ENCODE peak calls at places on chromosomes 11 and 22, in six cellular contexts. One of them, this sample, is unnamed. For H3K4me1, the result is how much of the 10 kb centered on the place peaks cover.

GRCh38 chr11:64268687-64269379 is 15.6 kb downstream of the BAD start:
- DNase-seq in PC-3: peak
- DNase-seq in H9: peak
- DNase-seq in SK-N-SH: peak
- DNase-seq in mammary epithelial cell: peak
- DNase-seq in fibroblast of lung: peak
- DNase-seq in this sample: peak

GRCh38 chr11:48109046-48109666 is 107.5 kb upstream of the OR4B1 start:
- DNase-seq in PC-3: peak
- DNase-seq in H9: no peak
- DNase-seq in SK-N-SH: no peak
- DNase-seq in mammary epithelial cell: peak
- DNase-seq in fibroblast of lung: peak
- DNase-seq in this sample: no peak

GRCh38 chr11:23976776-23977380 is 520.0 kb upstream of the LUZP2 start:
- DNase-seq in PC-3: no peak
- DNase-seq in H9: no peak
- DNase-seq in SK-N-SH: no peak
- DNase-seq in mammary epithelial cell: no peak
- DNase-seq in fibroblast of lung: peak
- DNase-seq in this sample: no peak

GRCh38 chr11:120185678-120186407 is 25.0 kb upstream of the OAF start:
- DNase-seq in PC-3: no peak
- DNase-seq in H9: peak
- DNase-seq in SK-N-SH: peak
- DNase-seq in mammary epithelial cell: no peak
- DNase-seq in fibroblast of lung: no peak
- DNase-seq in this sample: peak

GRCh38 chr11:72924568-72925190 is 110.5 kb downstream of the ATG16L2 start:
- DNase-seq in PC-3: peak
- DNase-seq in H9: no peak
- DNase-seq in SK-N-SH: peak
- DNase-seq in mammary epithelial cell: peak
- DNase-seq in fibroblast of lung: peak
- DNase-seq in this sample: no peak

GRCh38 chr11:27696961-27697360 is 3.3 kb downstream of the BDNF start:
- DNase-seq in PC-3: no peak
- DNase-seq in H9: no peak
- DNase-seq in SK-N-SH: no peak
- DNase-seq in mammary epithelial cell: no peak
- DNase-seq in fibroblast of lung: peak
- DNase-seq in this sample: no peak

GRCh38 chr11:121672630-121673487 is 220.1 kb upstream of the SORL1-AS1 start:
- DNase-seq in PC-3: no peak
- DNase-seq in H9: no peak
- DNase-seq in SK-N-SH: peak
- DNase-seq in mammary epithelial cell: no peak
- DNase-seq in fibroblast of lung: peak
- DNase-seq in this sample: no peak

GRCh38 chr22:36577019-36577418 is 48.1 kb upstream of the EIF3D start:
- DNase-seq in PC-3: peak
- DNase-seq in H9: no peak
- DNase-seq in SK-N-SH: no peak
- DNase-seq in mammary epithelial cell: peak
- DNase-seq in fibroblast of lung: peak
- DNase-seq in this sample: no peak

GRCh38 chr11:68436985-68437926 is 23.3 kb upstream of the PPP6R3 start:
- DNase-seq in PC-3: peak
- DNase-seq in H9: no peak
- DNase-seq in SK-N-SH: no peak
- DNase-seq in mammary epithelial cell: peak
- DNase-seq in fibroblast of lung: peak
- DNase-seq in this sample: no peak

GRCh38 chr11:992577-992976 is 43.9 kb downstream of the MUC6 start:
- DNase-seq in PC-3: no peak
- DNase-seq in H9: no peak
- DNase-seq in SK-N-SH: no peak
- DNase-seq in mammary epithelial cell: no peak
- DNase-seq in fibroblast of lung: no peak
- DNase-seq in this sample: no peak

GRCh38 chr11:104339383-104339831 is 175.5 kb upstream of the PDGFD start:
- DNase-seq in PC-3: no peak
- DNase-seq in H9: no peak
- DNase-seq in SK-N-SH: no peak
- DNase-seq in mammary epithelial cell: no peak
- DNase-seq in fibroblast of lung: no peak
- DNase-seq in this sample: no peak

GRCh38 chr11:34356130-34356529 is 1.7 kb downstream of the ABTB2 start:
- DNase-seq in PC-3: no peak
- DNase-seq in H9: peak
- DNase-seq in SK-N-SH: no peak
- DNase-seq in mammary epithelial cell: peak
- DNase-seq in fibroblast of lung: no peak
- DNase-seq in this sample: no peak

DNA sequence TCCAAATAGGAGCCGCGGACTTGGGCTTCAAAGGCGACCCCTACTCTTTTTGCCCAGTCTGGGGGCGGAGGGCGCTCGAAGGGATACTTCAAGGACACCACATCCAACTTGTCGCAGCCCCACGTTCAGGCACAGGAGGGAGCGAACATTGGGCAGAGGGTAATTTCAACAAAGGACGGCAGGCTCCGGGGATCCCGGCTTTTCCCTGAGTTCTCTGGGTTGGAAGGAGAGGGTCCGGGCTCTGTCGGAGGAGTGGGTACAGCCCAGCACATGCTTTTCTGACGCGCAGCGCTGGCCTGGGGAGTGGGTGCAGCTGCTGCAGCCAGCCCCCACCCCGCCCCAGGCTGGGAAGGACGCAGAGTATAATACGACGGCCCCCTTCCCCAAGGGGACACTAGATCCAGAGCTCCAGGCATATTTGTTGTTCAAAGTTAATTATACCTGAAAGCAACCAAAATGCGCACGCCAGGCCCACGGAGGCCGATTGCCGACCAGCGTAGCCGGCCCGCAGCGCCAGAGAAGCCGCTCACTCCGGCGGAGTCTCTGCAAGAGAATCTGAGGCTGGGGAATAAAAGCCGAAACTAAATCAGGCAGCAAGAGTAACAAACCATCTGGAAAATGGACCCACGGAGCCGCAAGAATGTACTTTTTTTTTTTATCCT is 13.8 kb upstream of the PAX6 start:
- DNase-seq in PC-3: no peak
- DNase-seq in H9: no peak
- DNase-seq in SK-N-SH: peak
- DNase-seq in mammary epithelial cell: no peak
- DNase-seq in fibroblast of lung: no peak
- DNase-seq in this sample: no peak
- H3K9ac ChIP-seq in PC-3: no peak
- H3K9ac ChIP-seq in H9: no peak
- H3K9ac ChIP-seq in SK-N-SH: no peak
- H3K9ac ChIP-seq in mammary epithelial cell: no peak
- H3K9ac ChIP-seq in fibroblast of lung: no peak
- H3K9ac ChIP-seq in this sample: no peak

GRCh38 chr22:21857501-21857914 is 9.9 kb downstream of the MAPK1 start:
- DNase-seq in PC-3: no peak
- DNase-seq in H9: no peak
- DNase-seq in SK-N-SH: no peak
- DNase-seq in mammary epithelial cell: no peak
- DNase-seq in fibroblast of lung: no peak
- DNase-seq in this sample: no peak
- H3K4me1 ChIP-seq in PC-3: under half
- H3K4me1 ChIP-seq in H9: under half
- H3K4me1 ChIP-seq in SK-N-SH: under half
- H3K4me1 ChIP-seq in mammary epithelial cell: under half
- H3K4me1 ChIP-seq in fibroblast of lung: under half
- H3K4me1 ChIP-seq in this sample: under half

DNA sequence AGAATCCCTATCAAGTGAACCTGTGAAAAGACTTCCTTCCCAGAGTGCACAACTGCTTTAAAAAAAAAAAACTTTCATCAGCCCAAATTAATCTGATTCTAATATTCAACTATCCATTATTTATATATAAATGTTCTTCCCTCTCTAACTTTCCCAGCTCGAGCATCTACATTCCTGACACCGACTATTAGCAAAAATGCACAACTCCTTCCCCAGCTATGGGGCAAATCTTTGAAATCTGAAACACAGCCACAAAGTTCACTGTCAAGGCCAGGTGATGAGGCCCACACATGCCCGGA is 2.3 kb downstream of the PHF21A start:
- DNase-seq in PC-3: no peak
- DNase-seq in H9: no peak
- DNase-seq in SK-N-SH: no peak
- DNase-seq in mammary epithelial cell: no peak
- DNase-seq in fibroblast of lung: no peak
- DNase-seq in this sample: no peak
- H3K9ac ChIP-seq in PC-3: peak
- H3K9ac ChIP-seq in H9: peak
- H3K9ac ChIP-seq in SK-N-SH: peak
- H3K9ac ChIP-seq in mammary epithelial cell: peak
- H3K9ac ChIP-seq in fibroblast of lung: no peak
- H3K9ac ChIP-seq in this sample: peak

GRCh38 chr22:37747090-37747714 is 50.4 kb downstream of the TRIOBP start:
- DNase-seq in PC-3: peak
- DNase-seq in H9: peak
- DNase-seq in SK-N-SH: peak
- DNase-seq in mammary epithelial cell: peak
- DNase-seq in fibroblast of lung: peak
- DNase-seq in this sample: peak

GRCh38 chr22:37744589-37744988 is 47.7 kb downstream of the TRIOBP start:
- DNase-seq in PC-3: no peak
- DNase-seq in H9: no peak
- DNase-seq in SK-N-SH: no peak
- DNase-seq in mammary epithelial cell: no peak
- DNase-seq in fibroblast of lung: no peak
- DNase-seq in this sample: no peak

GRCh38 chr22:37745548-37746365 is 48.9 kb downstream of the TRIOBP start:
- DNase-seq in PC-3: peak
- DNase-seq in H9: peak
- DNase-seq in SK-N-SH: peak
- DNase-seq in mammary epithelial cell: peak
- DNase-seq in fibroblast of lung: peak
- DNase-seq in this sample: peak

GRCh38 chr22:37747715-37748100 is 50.9 kb downstream of the TRIOBP start:
- DNase-seq in PC-3: no peak
- DNase-seq in H9: no peak
- DNase-seq in SK-N-SH: no peak
- DNase-seq in mammary epithelial cell: no peak
- DNase-seq in fibroblast of lung: no peak
- DNase-seq in this sample: no peak

DNA sequence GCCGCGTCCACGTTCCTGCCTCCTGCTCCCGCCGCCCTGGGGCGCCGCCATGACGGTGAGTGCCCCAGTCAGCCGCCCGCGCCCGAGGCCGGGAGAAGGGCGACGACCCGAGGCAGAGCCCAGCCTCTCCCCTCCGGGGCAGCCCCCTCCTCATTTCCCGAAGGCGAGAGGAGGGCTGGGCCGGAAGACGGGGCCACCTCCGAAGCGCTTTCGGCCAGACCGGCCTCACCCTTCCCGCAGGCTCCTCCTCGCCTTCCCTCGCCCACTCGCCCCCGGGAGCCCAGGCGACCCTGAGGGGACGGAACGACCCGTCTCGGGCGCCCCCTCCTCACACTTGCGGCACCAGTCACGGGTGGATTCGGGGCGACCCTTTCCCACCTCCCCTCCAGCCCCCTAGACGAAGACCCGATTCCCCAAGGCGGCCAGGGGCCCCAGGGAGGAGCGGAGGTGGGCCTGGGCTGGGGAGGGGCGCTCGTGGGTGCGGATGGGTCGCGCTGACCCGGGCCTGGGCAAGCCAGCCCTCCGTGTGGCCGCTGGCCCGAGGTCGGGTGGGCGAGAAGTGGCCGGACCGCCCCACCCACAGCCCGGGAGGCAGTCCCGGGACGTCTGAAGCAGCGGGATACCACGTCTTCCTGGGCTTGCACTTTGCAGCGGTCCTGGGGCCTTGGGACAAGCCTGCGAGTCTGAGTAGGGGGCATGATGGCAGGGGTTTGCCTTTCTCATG is 49.7 kb downstream of the TRIOBP start:
- DNase-seq in PC-3: no peak
- DNase-seq in H9: no peak
- DNase-seq in SK-N-SH: peak
- DNase-seq in mammary epithelial cell: peak
- DNase-seq in fibroblast of lung: no peak
- DNase-seq in this sample: peak
- H3K4me1 ChIP-seq in PC-3: half or more
- H3K4me1 ChIP-seq in H9: under half
- H3K4me1 ChIP-seq in SK-N-SH: under half
- H3K4me1 ChIP-seq in mammary epithelial cell: half or more
- H3K4me1 ChIP-seq in fibroblast of lung: half or more
- H3K4me1 ChIP-seq in this sample: under half

DNA sequence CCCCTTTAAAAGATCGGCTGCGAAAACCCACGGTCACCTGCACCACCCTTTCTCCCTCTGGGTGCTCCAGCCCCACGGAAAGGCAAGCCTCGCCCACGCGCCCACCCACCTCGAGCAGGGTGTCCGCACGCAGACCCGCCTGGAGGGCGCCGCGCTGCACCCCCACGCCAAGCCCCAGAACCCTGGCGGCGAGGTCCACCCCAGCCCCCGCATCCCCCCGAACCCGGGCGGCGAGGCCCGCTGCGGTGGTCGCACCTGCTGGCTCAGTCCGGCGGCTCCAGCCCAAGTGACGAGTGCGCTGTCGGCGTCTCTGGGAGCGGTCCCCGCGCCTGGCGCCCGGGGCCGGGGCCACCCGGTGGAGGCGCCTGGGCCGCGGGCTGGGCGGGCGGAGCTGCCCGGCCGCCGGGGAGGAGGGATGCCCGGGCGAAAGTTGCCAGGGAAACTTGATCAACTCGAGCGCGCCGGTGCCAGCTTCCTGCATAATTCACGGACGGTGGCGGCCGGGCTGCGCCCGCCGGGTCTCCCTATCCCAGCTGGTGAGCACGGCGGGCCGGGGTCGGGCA is 1.1 kb downstream of the SHANK2 start:
- DNase-seq in PC-3: peak
- DNase-seq in H9: peak
- DNase-seq in SK-N-SH: peak
- DNase-seq in mammary epithelial cell: no peak
- DNase-seq in fibroblast of lung: no peak
- DNase-seq in this sample: no peak
- H3K9ac ChIP-seq in PC-3: peak
- H3K9ac ChIP-seq in H9: no peak
- H3K9ac ChIP-seq in SK-N-SH: no peak
- H3K9ac ChIP-seq in mammary epithelial cell: peak
- H3K9ac ChIP-seq in fibroblast of lung: peak
- H3K9ac ChIP-seq in this sample: peak

GRCh38 chr11:76153609-76153949 is 52.7 kb downstream of the WNT11 start:
- DNase-seq in PC-3: peak
- DNase-seq in H9: no peak
- DNase-seq in SK-N-SH: no peak
- DNase-seq in mammary epithelial cell: peak
- DNase-seq in fibroblast of lung: no peak
- DNase-seq in this sample: no peak
- H3K4me1 ChIP-seq in PC-3: under half
- H3K4me1 ChIP-seq in H9: under half
- H3K4me1 ChIP-seq in SK-N-SH: under half
- H3K4me1 ChIP-seq in mammary epithelial cell: under half
- H3K4me1 ChIP-seq in fibroblast of lung: under half
- H3K4me1 ChIP-seq in this sample: under half

GRCh38 chr22:32900856-32901255 is 99.4 kb downstream of the TIMP3 start:
- DNase-seq in PC-3: no peak
- DNase-seq in H9: no peak
- DNase-seq in SK-N-SH: no peak
- DNase-seq in mammary epithelial cell: no peak
- DNase-seq in fibroblast of lung: no peak
- DNase-seq in this sample: no peak
- H3K9ac ChIP-seq in PC-3: no peak
- H3K9ac ChIP-seq in H9: no peak
- H3K9ac ChIP-seq in SK-N-SH: no peak
- H3K9ac ChIP-seq in mammary epithelial cell: no peak
- H3K9ac ChIP-seq in fibroblast of lung: no peak
- H3K9ac ChIP-seq in this sample: no peak

This sample was measured in colonic mucosa.